ENCODE peak calls at places on chromosomes 4 and X, in seven cellular contexts. W, T, J, B, O, R and Q are unnamed samples.

GRCh38 chrX:38985375-38985774 is 184.1 kb downstream of the MID1IP1 start:
- DNase-seq in O (no peak), W (no peak), R (no peak), J (no peak), B (peak), T (peak), Q (peak)

GRCh38 chr4:16967722-16968121 is 69.3 kb upstream of the LDB2 start:
- DNase-seq in B (no peak), W (no peak), J (no peak), R (no peak), T (no peak), O (peak), Q (no peak)

GRCh38 chr4:88162636-88163035 is 4.2 kb upstream of the ABCG2 start:
- DNase-seq in B (no peak), R (peak), O (no peak), J (no peak), T (no peak), W (no peak), Q (peak)

GRCh38 chr4:116923389-116923788 is 162.0 kb downstream of the TRAM1L1 start:
- DNase-seq in B (no peak), O (no peak), T (no peak), W (no peak), R (no peak), J (no peak), Q (no peak)

GRCh38 chr4:104166749-104167148 is 327.9 kb downstream of the CXXC4 start:
- DNase-seq in B (no peak), W (no peak), O (no peak), T (no peak), R (no peak), J (no peak), Q (no peak)

GRCh38 chr4:153798901-153799707 is 10.2 kb upstream of the SFRP2 start:
- DNase-seq in O (no peak), J (no peak), B (no peak), R (no peak), W (no peak), T (no peak), Q (no peak)

GRCh38 chr4:153873741-153874140 is 84.9 kb upstream of the SFRP2 start:
- DNase-seq in O (no peak), W (no peak), J (no peak), T (no peak), R (no peak), B (no peak), Q (no peak)

GRCh38 chrX:120309873-120310730 is 1.2 kb downstream of the TMEM255A start:
- DNase-seq in O (peak), B (peak), W (no peak), T (peak), J (no peak), R (no peak), Q (no peak)

GRCh38 chr4:123055943-123056342 is 133.5 kb upstream of the NUDT6 start:
- DNase-seq in O (no peak), T (no peak), R (no peak), J (no peak), W (no peak), B (no peak), Q (no peak)

GRCh38 chrX:154047266-154047665 is 27.6 kb upstream of the IRAK1 start:
- DNase-seq in J (no peak), B (no peak), T (no peak), W (no peak), R (no peak), O (no peak), Q (no peak)

GRCh38 chrX:150200820-150201287 is 162.3 kb upstream of the MAMLD1 start:
- DNase-seq in T (no peak), O (peak), J (no peak), W (peak), B (peak), R (no peak), Q (peak)

GRCh38 chrX:20507901-20508620 is 241.4 kb upstream of the RPS6KA3 start:
- DNase-seq in T (no peak), R (no peak), J (no peak), O (no peak), W (peak), B (peak), Q (no peak)

GRCh38 chrX:18286322-18286831 is 65.7 kb upstream of the BEND2 start:
- DNase-seq in O (no peak), B (no peak), R (no peak), T (no peak), W (no peak), J (no peak), Q (no peak)